ENCODE peak calls at places on chromosomes 13 and 19, in four cellular contexts. One of them, this sample, is unnamed.

GRCh38 chr19:30556230-30556711 is 184.1 kb downstream of the ZNF536 start:
- DNase-seq in K562: no peak
- DNase-seq in HepG2: no peak
- DNase-seq in H1: no peak
- DNase-seq in this sample: no peak

GRCh38 chr19:409006-409514 is at the start of gene C2CD4C:
- DNase-seq in K562: peak
- DNase-seq in H1: peak
- DNase-seq in HepG2: no peak
- DNase-seq in this sample: no peak

GRCh38 chr19:3027981-3028304 is 1.1 kb downstream of the TLE2 start:
- DNase-seq in HepG2: no peak
- DNase-seq in K562: no peak
- DNase-seq in H1: no peak
- DNase-seq in this sample: no peak

GRCh38 chr19:13781547-13781946 is 7.3 kb downstream of the C19orf53 start:
- DNase-seq in K562: peak
- DNase-seq in HepG2: no peak
- DNase-seq in H1: peak
- DNase-seq in this sample: no peak

GRCh38 chr13:36819064-36819810 is at the start of gene RFXAP:
- DNase-seq in H1: peak
- DNase-seq in K562: peak
- DNase-seq in HepG2: peak
- DNase-seq in this sample: peak

GRCh38 chr19:6271721-6272410 is 7.9 kb downstream of the MLLT1 start:
- DNase-seq in HepG2: no peak
- DNase-seq in H1: no peak
- DNase-seq in K562: peak
- DNase-seq in this sample: no peak

GRCh38 chr19:5933391-5933998 is 19.4 kb downstream of the CAPS start:
- DNase-seq in H1: no peak
- DNase-seq in HepG2: no peak
- DNase-seq in K562: no peak
- DNase-seq in this sample: no peak

GRCh38 chr13:110199046-110199831 is 107.7 kb downstream of the COL4A1 start:
- DNase-seq in H1: no peak
- DNase-seq in K562: no peak
- DNase-seq in HepG2: no peak
- DNase-seq in this sample: no peak

GRCh38 chr19:49997709-49998108 is 27.5 kb downstream of the VRK3 start:
- DNase-seq in H1: peak
- DNase-seq in K562: peak
- DNase-seq in HepG2: peak
- DNase-seq in this sample: peak

GRCh38 chr19:35328851-35329285 is at the start of gene CD22:
- DNase-seq in K562: no peak
- DNase-seq in HepG2: no peak
- DNase-seq in H1: no peak
- DNase-seq in this sample: no peak

GRCh38 chr13:47133024-47133445 is 236.2 kb upstream of the HTR2A start:
- DNase-seq in H1: no peak
- DNase-seq in K562: no peak
- DNase-seq in HepG2: no peak
- DNase-seq in this sample: no peak

GRCh38 chr19:3981736-3982681 is 3.3 kb downstream of the EEF2 start:
- DNase-seq in HepG2: no peak
- DNase-seq in H1: no peak
- DNase-seq in K562: no peak
- DNase-seq in this sample: no peak

GRCh38 chr19:42086770-42087550 is 11.0 kb downstream of the ZNF574 start:
- DNase-seq in HepG2: no peak
- DNase-seq in K562: peak
- DNase-seq in H1: no peak
- DNase-seq in this sample: no peak

GRCh38 chr13:100883453-100883852 is 208.9 kb upstream of the TMTC4 start:
- DNase-seq in K562: no peak
- DNase-seq in H1: no peak
- DNase-seq in HepG2: peak
- DNase-seq in this sample: no peak

GRCh38 chr19:6800991-6801396 is 28.5 kb downstream of the VAV1 start:
- DNase-seq in H1: no peak
- DNase-seq in HepG2: peak
- DNase-seq in K562: no peak
- DNase-seq in this sample: peak

GRCh38 chr13:99969934-99970760 is 1.4 kb downstream of the ZIC5 start:
- DNase-seq in K562: peak
- DNase-seq in HepG2: peak
- DNase-seq in H1: peak
- DNase-seq in this sample: peak

GRCh38 chr19:49125025-49125731 is 5.8 kb downstream of the PPFIA3 start:
- DNase-seq in HepG2: peak
- DNase-seq in H1: peak
- DNase-seq in K562: no peak
- DNase-seq in this sample: no peak

GRCh38 chr19:41870401-41870873 is 6.6 kb upstream of the CD79A start:
- DNase-seq in K562: no peak
- DNase-seq in H1: no peak
- DNase-seq in HepG2: no peak
- DNase-seq in this sample: no peak

GRCh38 chr19:15195987-15196682 is 4.7 kb downstream of the NOTCH3 start:
- DNase-seq in K562: no peak
- DNase-seq in HepG2: no peak
- DNase-seq in H1: peak
- DNase-seq in this sample: no peak

GRCh38 chr19:50639121-50640112 is at the start of gene SYT3:
- DNase-seq in K562: peak
- DNase-seq in HepG2: no peak
- DNase-seq in H1: peak
- DNase-seq in this sample: peak

GRCh38 chr13:65606622-65607021 is 1623.5 kb downstream of the PCDH9 start:
- DNase-seq in K562: no peak
- DNase-seq in H1: no peak
- DNase-seq in HepG2: no peak
- DNase-seq in this sample: no peak

GRCh38 chr19:39407644-39408391 is 1.2 kb downstream of the ZFP36 start:
- DNase-seq in HepG2: no peak
- DNase-seq in K562: no peak
- DNase-seq in H1: peak
- DNase-seq in this sample: peak

GRCh38 chr19:33430674-33431277 is 57.3 kb downstream of the CEBPG start:
- DNase-seq in HepG2: peak
- DNase-seq in K562: peak
- DNase-seq in H1: peak
- DNase-seq in this sample: peak

GRCh38 chr19:16750081-16750480 is 30.4 kb downstream of the NWD1 start:
- DNase-seq in H1: no peak
- DNase-seq in HepG2: no peak
- DNase-seq in K562: no peak
- DNase-seq in this sample: no peak

GRCh38 chr19:42657551-42657950 is 62.8 kb upstream of the CEACAM8 start:
- DNase-seq in K562: no peak
- DNase-seq in H1: no peak
- DNase-seq in HepG2: no peak
- DNase-seq in this sample: no peak

GRCh38 chr19:45370410-45371204 is at the start of gene ERCC2:
- DNase-seq in H1: peak
- DNase-seq in HepG2: peak
- DNase-seq in K562: peak
- DNase-seq in this sample: peak
- H3K27ac ChIP-seq in H1: peak
- H3K27ac ChIP-seq in HepG2: peak
- H3K27ac ChIP-seq in K562: peak
- H3K27ac ChIP-seq in this sample: peak

DNA sequence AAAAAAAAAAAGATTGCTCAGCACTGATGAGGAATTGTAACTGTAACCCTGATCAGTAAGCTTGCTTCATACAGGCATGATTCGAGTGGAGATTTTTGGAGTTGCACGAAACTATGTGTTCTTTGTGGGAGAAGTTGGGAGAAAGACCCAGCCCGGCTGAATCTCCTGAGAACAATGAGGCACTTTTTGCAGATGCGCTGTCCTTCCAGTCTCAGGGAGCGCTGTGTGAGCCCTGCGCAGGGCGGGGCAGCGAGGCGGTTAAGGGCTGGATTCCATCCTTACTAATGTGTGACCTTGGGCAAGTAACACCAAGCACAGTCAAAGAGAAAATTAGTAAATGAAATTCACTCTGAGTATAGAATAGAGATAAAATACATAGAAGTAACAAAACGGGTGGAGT is 76.9 kb downstream of the SIPA1L3 start:
- DNase-seq in HepG2: no peak
- DNase-seq in H1: no peak
- DNase-seq in K562: no peak
- DNase-seq in this sample: no peak
- TF ChIP-seq CHD2 in HepG2: no peak
- TF ChIP-seq CHD2 in H1: no peak
- TF ChIP-seq CHD2 in K562: no peak
- TF ChIP-seq CHD2 in this sample: no peak

GRCh38 chr13:97945792-97946419 is 7.6 kb upstream of the IPO5 start:
- DNase-seq in K562: no peak
- DNase-seq in H1: no peak
- DNase-seq in HepG2: no peak
- DNase-seq in this sample: no peak
- TF ChIP-seq JUN in K562: no peak
- TF ChIP-seq JUN in H1: no peak
- TF ChIP-seq JUN in HepG2: no peak
- TF ChIP-seq JUN in this sample: no peak

GRCh38 chr13:33388254-33388998 is 102.9 kb upstream of the STARD13 start:
- DNase-seq in K562: no peak
- DNase-seq in HepG2: no peak
- DNase-seq in H1: no peak
- DNase-seq in this sample: no peak

GRCh38 chr13:33392794-33393371 is 107.3 kb upstream of the STARD13 start:
- DNase-seq in H1: no peak
- DNase-seq in K562: no peak
- DNase-seq in HepG2: no peak
- DNase-seq in this sample: no peak

DNA sequence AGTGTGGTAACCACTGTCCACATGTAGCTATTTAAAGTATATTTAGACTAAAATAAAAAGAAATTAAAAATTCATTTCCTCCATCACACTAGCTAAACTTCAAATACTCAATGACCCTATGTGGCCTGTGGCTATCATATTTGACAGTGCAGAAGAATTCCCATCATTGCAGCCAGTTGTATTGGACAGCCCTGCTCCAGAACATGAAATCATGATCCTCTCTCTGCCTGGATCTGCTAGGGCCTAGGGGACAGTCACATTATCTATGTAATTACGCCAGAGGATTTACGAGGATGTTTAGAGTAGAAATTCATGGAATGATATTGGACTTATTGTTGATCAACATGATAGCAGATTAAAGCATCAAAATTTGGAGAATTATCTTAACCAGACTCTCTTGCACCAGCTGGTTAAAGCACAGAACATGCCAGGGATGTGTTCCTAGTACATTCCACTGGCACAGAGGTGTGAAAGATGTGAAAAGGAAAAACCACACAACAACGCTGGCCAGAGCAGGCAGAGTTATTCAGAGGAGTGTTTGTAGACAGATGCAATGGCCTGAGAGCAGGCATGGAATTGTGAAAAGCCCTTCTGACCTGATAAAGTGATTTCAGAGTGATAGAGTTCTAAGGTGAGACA is 108.9 kb upstream of the STARD13 start:
- DNase-seq in K562: no peak
- DNase-seq in H1: no peak
- DNase-seq in HepG2: no peak
- DNase-seq in this sample: no peak
- H3K27ac ChIP-seq in K562: no peak
- H3K27ac ChIP-seq in H1: no peak
- H3K27ac ChIP-seq in HepG2: no peak
- H3K27ac ChIP-seq in this sample: no peak

DNA sequence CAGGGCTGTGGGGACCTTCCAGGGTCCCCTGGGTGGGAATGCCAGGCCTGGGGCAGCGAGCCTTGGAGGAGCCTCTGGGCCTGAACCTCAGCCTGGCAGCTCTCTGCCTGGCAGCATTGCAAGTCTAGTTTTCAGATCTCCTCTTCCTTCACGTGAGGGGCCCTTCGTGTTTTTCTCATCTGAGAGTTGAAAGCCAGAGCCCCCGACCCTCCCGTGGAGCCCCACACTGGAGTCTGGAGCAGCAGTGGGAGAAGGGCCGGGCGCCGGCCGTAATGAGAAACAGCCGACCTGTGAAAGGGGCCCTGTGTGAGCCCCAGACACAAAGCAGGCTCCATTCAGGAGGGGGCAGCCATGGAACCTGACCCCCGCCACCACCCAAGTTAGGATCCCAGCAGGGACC is 19.3 kb downstream of the TMED1 start:
- DNase-seq in H1: no peak
- DNase-seq in K562: no peak
- DNase-seq in HepG2: no peak
- DNase-seq in this sample: no peak
- TF ChIP-seq CHD2 in H1: no peak
- TF ChIP-seq CHD2 in K562: no peak
- TF ChIP-seq CHD2 in HepG2: no peak
- TF ChIP-seq CHD2 in this sample: no peak

GRCh38 chr19:19445911-19446361 is 40.5 kb downstream of the GATAD2A start:
- DNase-seq in H1: no peak
- DNase-seq in HepG2: no peak
- DNase-seq in K562: no peak
- DNase-seq in this sample: no peak
- TF ChIP-seq JUN in H1: no peak
- TF ChIP-seq JUN in HepG2: no peak
- TF ChIP-seq JUN in K562: no peak
- TF ChIP-seq JUN in this sample: no peak

GRCh38 chr19:11073568-11073967 is 15.7 kb upstream of the LDLR start:
- DNase-seq in HepG2: no peak
- DNase-seq in K562: no peak
- DNase-seq in H1: no peak
- DNase-seq in this sample: no peak
- H3K27ac ChIP-seq in HepG2: no peak
- H3K27ac ChIP-seq in K562: no peak
- H3K27ac ChIP-seq in H1: no peak
- H3K27ac ChIP-seq in this sample: no peak

This sample was measured in A549.